ENCODE peak calls at places on chromosomes 1 and 21, in eight cellular contexts. J is NCI-H1694 treated with DMSO at 0.1 percent for 48 hours; A is CD4-positive, CD25-positive, alpha-beta regulatory T cell; D is ELF-1; W is esophagus muscularis mucosa; V is head of caudate nucleus; R is osteocyte; P is pancreas. G is an unnamed sample.

GRCh38 chr1:104125226-104125625 is 375.5 kb downstream of the AMY1C start:
- DNase-seq in W (no peak), P (no peak), A (no peak), J (no peak), V (no peak), D (no peak), R (no peak), G (no peak)

GRCh38 chr1:170168263-170168662 is 22.5 kb downstream of the NTMT2 start:
- DNase-seq in J (no peak), R (no peak), W (no peak), V (no peak), D (no peak), P (no peak), A (no peak), G (no peak)

GRCh38 chr1:48082271-48082925 is 85.2 kb upstream of the TRABD2B start:
- DNase-seq in R (no peak), J (no peak), P (no peak), V (no peak), W (no peak), D (no peak), A (no peak), G (no peak)

GRCh38 chr21:35475006-35475405 is 425.9 kb upstream of the RUNX1 start:
- DNase-seq in P (no peak), A (no peak), V (no peak), W (no peak), R (no peak), D (no peak), J (no peak), G (no peak)

GRCh38 chr1:163414778-163415177 is 93.0 kb downstream of the NUF2 start:
- DNase-seq in A (no peak), D (no peak), R (no peak), V (no peak), W (no peak), J (no peak), P (no peak), G (no peak)

GRCh38 chr1:30840904-30841598 is 67.5 kb downstream of the SDC3 start:
- DNase-seq in P (no peak), J (no peak), A (no peak), R (no peak), W (no peak), D (peak; percentile 49), V (no peak), G (peak; percentile 43)

GRCh38 chr1:34758751-34759150 is 789 bp upstream of the GJB4 start:
- DNase-seq in V (no peak), W (no peak), R (no peak), A (no peak), D (no peak), J (no peak), P (no peak), G (no peak)

GRCh38 chr21:46226920-46227599 is 1.5 kb downstream of the LSS start:
- DNase-seq in A (no peak), D (no peak), J (no peak), R (no peak), W (no peak), P (peak; percentile 21), V (no peak), G (no peak)

GRCh38 chr21:29208044-29208665 is 77.7 kb downstream of the MAP3K7CL start:
- DNase-seq in P (no peak), D (no peak), J (no peak), W (no peak), R (no peak), A (no peak), V (no peak), G (no peak)

GRCh38 chr1:46202975-46203737 is at the start of gene LURAP1:
- DNase-seq in V (peak; percentile 66), W (no peak), D (peak; percentile 54), P (no peak), J (peak; percentile 16), R (no peak), A (peak; percentile 29), G (no peak)

GRCh38 chr1:230698130-230698529 is 15.8 kb downstream of the AGT start:
- DNase-seq in A (no peak), V (no peak), J (no peak), P (no peak), R (no peak), D (no peak), W (peak; percentile 57), G (no peak)

GRCh38 chr1:168148916-168149315 is 12.2 kb upstream of the GPR161 start:
- DNase-seq in A (no peak), W (peak; percentile 7), R (no peak), V (no peak), P (no peak), J (no peak), D (no peak), G (no peak)

GRCh38 chr1:7299329-7299799 is 471.7 kb upstream of the VAMP3 start:
- DNase-seq in V (peak; percentile 41), W (peak; percentile 91), R (peak; percentile 89), D (peak; percentile 85), P (peak; percentile 38), J (no peak), A (no peak), G (peak; percentile 30)

GRCh38 chr1:219716611-219717114 is 103.8 kb upstream of the ZC3H11B start:
- DNase-seq in R (no peak), P (no peak), J (no peak), A (no peak), V (no peak), D (no peak), W (no peak), G (no peak)

GRCh38 chr1:10530756-10531155 is 56.0 kb downstream of the PEX14 start:
- DNase-seq in A (no peak), W (no peak), P (no peak), V (no peak), R (no peak), J (no peak), D (no peak), G (no peak)

GRCh38 chr1:206002833-206003532 is at the start of gene RAB7B:
- DNase-seq in W (no peak), V (no peak), J (no peak), D (peak; percentile 22), P (no peak), A (no peak), R (peak; percentile 83), G (peak; percentile 72)

GRCh38 chr1:65174585-65174984 is 26.6 kb downstream of the AK4 start:
- DNase-seq in J (peak; percentile 36), P (no peak), R (no peak), W (no peak), D (peak; percentile 26), A (no peak), V (peak; percentile 8), G (peak; percentile 60)

GRCh38 chr1:210233495-210234253 is 1.1 kb downstream of the SERTAD4 start:
- DNase-seq in W (peak; percentile 91), J (no peak), P (peak; percentile 50), D (peak; percentile 81), A (no peak), V (peak; percentile 45), R (no peak), G (peak; percentile 65)

GRCh38 chr21:42663860-42664535 is 10.6 kb downstream of the PDE9A start:
- DNase-seq in V (no peak), J (peak; percentile 12), D (no peak), W (no peak), P (no peak), R (no peak), A (no peak), G (no peak)

GRCh38 chr1:209626633-209627348 is 25.4 kb downstream of the LAMB3 start:
- DNase-seq in R (no peak), P (no peak), J (peak; percentile 8), D (no peak), A (no peak), W (no peak), V (no peak), G (no peak)

GRCh38 chr1:186474208-186474607 is 13.3 kb upstream of the PDC start:
- DNase-seq in P (no peak), D (peak; percentile 23), J (no peak), R (no peak), W (no peak), V (no peak), A (no peak), G (no peak)

GRCh38 chr1:26761217-26761616 is 26.5 kb upstream of the PIGV start:
- DNase-seq in P (no peak), J (no peak), A (no peak), V (no peak), W (no peak), D (peak; percentile 20), R (no peak), G (no peak)

GRCh38 chr1:173506437-173506836 is 29.3 kb downstream of the PRDX6 start:
- DNase-seq in J (no peak), D (peak; percentile 11), R (no peak), A (no peak), P (peak; percentile 68), V (no peak), W (no peak), G (no peak)

GRCh38 chr1:10057305-10057704 is 24.5 kb downstream of the UBE4B start:
- DNase-seq in R (no peak), W (no peak), D (no peak), J (no peak), V (no peak), P (no peak), A (no peak), G (no peak)

GRCh38 chr1:8259498-8260290 is 58.2 kb upstream of the SLC45A1 start:
- DNase-seq in W (no peak), V (no peak), D (no peak), A (no peak), P (peak; percentile 96), R (no peak), J (no peak), G (peak; percentile 84)

GRCh38 chr1:29786791-29787732 is 550.7 kb downstream of the PTPRU start:
- DNase-seq in V (no peak), P (no peak), D (no peak), A (no peak), W (peak; percentile 91), R (peak; percentile 73), J (no peak), G (peak; percentile 26)

GRCh38 chr1:244049142-244049968 is 1.7 kb upstream of the ZBTB18 start:
- DNase-seq in W (no peak), R (no peak), J (no peak), V (peak; percentile 46), P (peak; percentile 83), A (peak; percentile 56), D (peak; percentile 53), G (no peak)

GRCh38 chr1:228095938-228096337 is 7.2 kb downstream of the C1orf35 start:
- DNase-seq in J (no peak), A (no peak), D (peak; percentile 1), R (no peak), W (no peak), P (no peak), V (no peak), G (no peak)

GRCh38 chr1:223711173-223711572 is 1.2 kb upstream of the CAPN2 start:
- DNase-seq in W (no peak), D (no peak), V (no peak), J (peak; percentile 24), P (no peak), R (no peak), A (no peak), G (no peak)